ENCODE peak calls at places on chromosomes 2 and 18, in eight cellular contexts. X is A549, R is GM12891, M is GM12892, P is sigmoid colon, F is spleen, S is ovary, Z is body of pancreas. L is an unnamed sample.

GRCh38 chr2:200272320-200272719 is 34.2 kb upstream of the SPATS2L start:
- DNase-seq in F (no peak), R (no peak), X (no peak), P (no peak), Z (no peak), S (no peak), M (no peak), L (no peak)

GRCh38 chr2:53519925-53520629 is 247.5 kb upstream of the CHAC2 start:
- DNase-seq in R (no peak), Z (peak), F (no peak), M (no peak), P (no peak), X (no peak), S (no peak), L (no peak)

GRCh38 chr2:128604045-128604444 is 285.4 kb upstream of the HS6ST1 start:
- DNase-seq in M (no peak), Z (no peak), F (peak), P (peak), S (no peak), X (no peak), R (no peak), L (no peak)

GRCh38 chr2:238228700-238229099 is 11.1 kb downstream of the HES6 start:
- DNase-seq in S (no peak), R (no peak), X (no peak), P (peak), F (no peak), M (no peak), Z (peak), L (no peak)

GRCh38 chr2:213419980-213420379 is 135.7 kb downstream of the SPAG16 start:
- DNase-seq in S (no peak), P (no peak), F (no peak), M (no peak), R (no peak), Z (no peak), X (no peak), L (no peak)

GRCh38 chr2:34261701-34262100 is 662.6 kb upstream of the FAM98A start:
- DNase-seq in F (no peak), P (no peak), S (no peak), Z (no peak), X (no peak), M (no peak), R (no peak), L (no peak)

GRCh38 chr18:45621068-45621511 is 5.8 kb downstream of the SLC14A2 start:
- DNase-seq in S (no peak), X (peak), F (no peak), M (peak), R (peak), P (no peak), Z (peak), L (peak)

GRCh38 chr2:3838348-3838747 is 135.0 kb downstream of the DCDC2C start:
- DNase-seq in P (no peak), Z (no peak), M (no peak), S (no peak), X (no peak), F (no peak), R (no peak), L (no peak)

GRCh38 chr2:8004250-8004681 is 677.6 kb upstream of the ID2 start:
- DNase-seq in S (peak), R (no peak), M (no peak), F (no peak), Z (no peak), X (peak), P (peak), L (peak)

GRCh38 chr2:58620896-58621295 is 379.8 kb upstream of the FANCL start:
- DNase-seq in M (no peak), X (no peak), F (no peak), S (no peak), P (no peak), Z (no peak), R (no peak), L (no peak)

GRCh38 chr2:106816974-106817373 is 69.0 kb downstream of the ST6GAL2 start:
- DNase-seq in F (no peak), X (no peak), S (no peak), Z (no peak), R (no peak), M (no peak), P (no peak), L (no peak)

GRCh38 chr18:70422061-70422965 is 133.5 kb downstream of the SOCS6 start:
- DNase-seq in R (no peak), F (no peak), S (no peak), P (peak), X (peak), Z (peak), M (no peak), L (peak)

GRCh38 chr18:54775686-54776085 is 52.6 kb upstream of the RAB27B start:
- DNase-seq in R (no peak), Z (peak), M (no peak), F (no peak), S (no peak), P (no peak), X (peak), L (no peak)

GRCh38 chr2:124081154-124081771 is 56.2 kb downstream of the CNTNAP5 start:
- DNase-seq in X (no peak), Z (no peak), R (no peak), M (no peak), F (no peak), S (no peak), P (no peak), L (no peak)

GRCh38 chr2:62578837-62579640 is 73.0 kb upstream of the TMEM17 start:
- DNase-seq in Z (peak), R (no peak), P (no peak), M (no peak), F (no peak), S (no peak), X (peak), L (no peak)

GRCh38 chr2:163659224-163659623 is 76.6 kb downstream of the FIGN start:
- DNase-seq in P (no peak), S (no peak), M (no peak), F (no peak), X (no peak), R (no peak), Z (no peak), L (no peak)

GRCh38 chr2:143533846-143534245 is 404.6 kb downstream of the ARHGAP15 start:
- DNase-seq in S (no peak), P (no peak), M (no peak), R (no peak), X (no peak), Z (no peak), F (no peak), L (no peak)

GRCh38 chr2:10342245-10342951 is 39.7 kb downstream of the HPCAL1 start:
- DNase-seq in Z (no peak), M (no peak), X (no peak), R (no peak), P (no peak), F (peak), S (no peak), L (no peak)

GRCh38 chr2:101809656-101810055 is 112.1 kb downstream of the MAP4K4 start:
- DNase-seq in R (no peak), S (no peak), X (no peak), F (no peak), Z (no peak), M (no peak), P (no peak), L (no peak)

GRCh38 chr2:42777883-42778805 is 14.2 kb upstream of the OXER1 start:
- DNase-seq in S (peak), F (no peak), R (no peak), P (peak), M (no peak), X (no peak), Z (no peak), L (no peak)

GRCh38 chr18:46338213-46338612 is 234.0 kb downstream of the HAUS1 start:
- DNase-seq in R (no peak), Z (no peak), S (no peak), P (peak), X (no peak), M (no peak), F (peak), L (no peak)

GRCh38 chr2:111221701-111222100 is 101.0 kb downstream of the BCL2L11 start:
- DNase-seq in R (no peak), S (no peak), Z (no peak), P (no peak), F (no peak), M (no peak), X (no peak), L (no peak)

GRCh38 chr18:48933578-48934399 is 17.0 kb downstream of the SMAD7 start:
- DNase-seq in S (no peak), P (no peak), Z (peak), R (no peak), F (peak), X (no peak), M (no peak), L (no peak)

GRCh38 chr2:190182071-190182524 is 119.6 kb upstream of the MSTN start:
- DNase-seq in X (no peak), Z (no peak), R (no peak), S (no peak), P (no peak), F (no peak), M (no peak), L (no peak)

GRCh38 chr18:51911582-51911981 is 428.4 kb upstream of the DCC start:
- DNase-seq in R (no peak), M (no peak), X (no peak), F (no peak), P (no peak), S (no peak), Z (no peak), L (no peak)

GRCh38 chr2:206423147-206423546 is 20.2 kb upstream of the ADAM23 start:
- DNase-seq in S (no peak), X (peak), P (no peak), F (no peak), Z (no peak), M (no peak), R (no peak), L (no peak)

GRCh38 chr18:12741351-12741750 is 38.5 kb downstream of the PSMG2 start:
- DNase-seq in R (no peak), P (no peak), F (no peak), X (peak), Z (no peak), M (no peak), S (no peak), L (no peak)

GRCh38 chr2:191866675-191867506 is 20.0 kb upstream of the CAVIN2 start:
- DNase-seq in S (peak), X (peak), Z (no peak), R (no peak), M (no peak), P (peak), F (no peak), L (no peak)

GRCh38 chr2:165820296-165820695 is 26.2 kb upstream of the GALNT3 start:
- DNase-seq in P (no peak), S (no peak), R (no peak), M (no peak), Z (no peak), X (no peak), F (no peak), L (no peak)

GRCh38 chr18:56815926-56816325 is 164.8 kb downstream of the WDR7 start:
- DNase-seq in P (no peak), Z (no peak), X (peak), M (no peak), S (no peak), R (no peak), F (no peak), L (no peak)

GRCh38 chr2:143682643-143683042 is 553.4 kb downstream of the ARHGAP15 start:
- DNase-seq in R (no peak), S (no peak), X (no peak), P (no peak), M (no peak), F (no peak), Z (no peak), L (no peak)

GRCh38 chr2:239399404-239399999 is 1.3 kb downstream of the HDAC4 start:
- DNase-seq in S (peak), F (peak), X (peak), Z (peak), M (no peak), P (peak), R (no peak), L (no peak)

GRCh38 chr2:233354971-233355574 is 779 bp downstream of the DGKD start:
- DNase-seq in R (no peak), S (peak), Z (peak), P (peak), F (peak), X (no peak), M (no peak), L (no peak)

GRCh38 chr2:14182227-14182946 is 450.1 kb upstream of the LRATD1 start:
- DNase-seq in M (no peak), R (no peak), S (no peak), F (no peak), Z (no peak), X (no peak), P (no peak), L (no peak)

GRCh38 chr2:150609831-150610582 is 122.5 kb upstream of the RND3 start:
- DNase-seq in X (no peak), F (no peak), Z (no peak), P (no peak), R (no peak), S (no peak), M (no peak), L (no peak)

GRCh38 chr2:201907128-201907886 is 101.0 kb downstream of the CDK15 start:
- DNase-seq in P (no peak), M (no peak), S (no peak), F (no peak), Z (no peak), X (no peak), R (no peak), L (no peak)

GRCh38 chr18:73980289-73980979 is 167.2 kb downstream of the FBXO15 start:
- DNase-seq in F (no peak), X (peak), S (no peak), Z (peak), M (no peak), R (no peak), P (no peak), L (no peak)

GRCh38 chr2:108936076-108936867 is 52.7 kb downstream of the EDAR start:
- DNase-seq in M (no peak), P (no peak), X (no peak), S (no peak), R (no peak), Z (no peak), F (no peak), L (no peak)

DNA sequence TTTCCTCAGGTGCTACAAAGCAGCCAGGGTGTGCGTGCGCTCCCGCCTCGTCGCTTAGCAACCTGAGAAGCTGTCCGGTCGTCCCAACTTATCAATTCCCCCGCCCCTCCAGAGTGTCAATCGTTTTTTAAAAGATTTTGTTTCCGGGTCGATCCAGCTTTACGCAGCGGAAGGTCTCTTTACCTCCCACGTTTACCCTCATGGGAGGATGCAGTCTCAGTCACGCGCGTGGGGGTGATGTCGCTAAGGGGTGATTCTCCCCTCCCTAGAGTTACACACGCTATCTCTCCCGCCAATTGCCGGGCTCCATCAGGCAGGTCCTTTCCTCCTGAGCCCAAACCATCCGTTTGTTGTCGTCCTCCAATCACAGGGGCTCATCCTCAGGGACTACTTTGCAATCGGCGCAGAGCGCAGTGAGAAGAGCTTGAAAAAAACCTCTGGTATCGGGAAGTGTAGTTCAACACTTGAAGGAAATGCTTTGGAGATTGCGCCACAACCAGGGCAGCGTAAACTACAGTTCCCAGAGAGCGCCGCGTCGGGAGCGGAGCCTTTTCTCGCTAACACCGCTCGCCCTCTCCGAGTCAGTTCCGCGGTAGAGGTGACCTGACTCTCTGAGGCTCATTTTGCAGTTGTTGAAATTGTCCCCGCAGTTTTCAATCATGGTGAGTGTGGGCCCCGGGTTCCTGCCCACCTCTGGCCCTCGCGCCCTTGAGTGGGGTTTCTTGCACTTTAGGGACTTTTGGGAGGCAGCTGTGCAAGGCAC is at the start of the genes MDH1 and WDPCP:
- DNase-seq in Z (peak), S (peak), P (peak), R (peak), X (peak), F (peak), M (peak), L (peak)
- TF ChIP-seq POLR2A in Z (peak), S (peak), P (peak), R (peak), X (peak), F (peak), M (peak), L (peak)

GRCh38 chr2:84247532-84247931 is 211.5 kb downstream of the SUCLG1 start:
- DNase-seq in S (no peak), X (peak), M (no peak), R (no peak), Z (no peak), F (no peak), P (no peak), L (no peak)
- TF ChIP-seq POLR2A in S (no peak), X (no peak), M (no peak), R (no peak), Z (no peak), F (no peak), P (no peak), L (no peak)

GRCh38 chr2:47996808-47997207 is 90.5 kb upstream of the FBXO11 start:
- DNase-seq in R (no peak), F (no peak), Z (no peak), P (no peak), M (no peak), X (no peak), S (no peak), L (no peak)
- TF ChIP-seq POLR2A in R (no peak), F (no peak), Z (no peak), P (no peak), M (no peak), X (no peak), S (no peak), L (no peak)

DNA sequence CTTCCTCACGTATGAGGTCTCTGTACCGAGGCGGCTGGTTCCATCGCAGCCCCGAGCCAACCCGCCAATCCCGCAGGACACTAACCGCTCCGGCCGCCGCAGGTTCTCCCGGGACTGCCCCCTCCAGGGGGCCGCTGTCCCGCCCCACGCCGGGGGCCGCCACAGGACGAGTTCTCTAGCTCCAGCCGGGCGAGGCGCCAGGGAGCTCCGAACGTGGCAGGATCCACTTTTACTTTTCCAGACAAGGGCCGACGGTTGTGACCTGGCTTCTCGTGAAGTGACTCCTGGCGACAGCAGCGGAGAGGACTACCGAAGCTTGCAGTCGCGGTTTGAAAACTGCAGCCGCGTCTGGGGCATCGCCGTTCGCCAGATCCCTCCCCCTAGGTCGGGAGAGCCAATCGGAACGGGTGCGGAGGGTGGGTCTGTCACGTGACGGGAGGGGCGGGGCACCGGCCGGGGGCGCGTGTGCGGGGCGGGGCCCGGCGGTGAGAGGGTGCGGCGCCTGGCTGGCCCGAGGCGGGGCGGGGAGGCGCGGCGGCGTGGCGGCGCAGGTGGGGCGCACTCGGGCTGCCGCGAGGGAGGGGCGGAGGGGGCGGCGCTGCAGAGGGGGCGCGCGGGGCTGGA is at the start of gene STK17B:
- DNase-seq in M (peak), X (peak), F (peak), S (peak), R (peak), P (peak), Z (peak), L (peak)
- TF ChIP-seq POLR2A in M (peak), X (peak), F (peak), S (peak), R (peak), P (peak), Z (peak), L (peak)

GRCh38 chr2:235467586-235467985 is 26.3 kb upstream of the AGAP1 start:
- DNase-seq in Z (no peak), F (no peak), S (no peak), M (no peak), R (no peak), X (no peak), P (no peak), L (no peak)

GRCh38 chr2:235472443-235472842 is 21.4 kb upstream of the AGAP1 start:
- DNase-seq in M (no peak), F (no peak), R (no peak), Z (peak), S (no peak), P (no peak), X (peak), L (no peak)

GRCh38 chr2:235471186-235471747 is 22.6 kb upstream of the AGAP1 start:
- DNase-seq in F (no peak), P (no peak), X (no peak), R (no peak), Z (no peak), M (no peak), S (no peak), L (no peak)

GRCh38 chr2:235463893-235464292 is 29.9 kb upstream of the AGAP1 start:
- DNase-seq in P (no peak), S (no peak), F (no peak), R (no peak), X (no peak), M (no peak), Z (peak), L (no peak)

GRCh38 chr2:235468978-235469694 is 24.7 kb upstream of the AGAP1 start:
- DNase-seq in Z (peak), R (no peak), M (no peak), P (peak), X (peak), S (no peak), F (no peak), L (peak)
- TF ChIP-seq POLR2A in Z (peak), R (no peak), M (no peak), P (no peak), X (no peak), S (no peak), F (no peak), L (no peak)

GRCh38 chr18:63422087-63422861 is at the start of gene VPS4B:
- DNase-seq in S (peak), Z (peak), X (peak), P (peak), F (peak), R (peak), M (peak), L (peak)
- TF ChIP-seq POLR2A in S (peak), Z (peak), X (peak), P (peak), F (peak), R (peak), M (peak), L (peak)

GRCh38 chr2:180979935-180980184 is 545 bp upstream of the UBE2E3 start:
- DNase-seq in X (no peak), M (no peak), Z (no peak), F (no peak), S (no peak), P (no peak), R (no peak), L (no peak)

GRCh38 chr2:180980943-180981898 is 816 bp downstream of the UBE2E3 start:
- DNase-seq in F (peak), P (peak), Z (peak), R (peak), X (peak), M (peak), S (peak), L (no peak)

GRCh38 chr2:180983468-180984388 is 3.3 kb downstream of the UBE2E3 start:
- DNase-seq in P (no peak), M (no peak), R (no peak), F (no peak), X (peak), Z (peak), S (no peak), L (no peak)

GRCh38 chr2:180979086-180979934 is 1.1 kb upstream of the UBE2E3 start:
- DNase-seq in P (no peak), F (no peak), Z (no peak), M (no peak), S (peak), X (no peak), R (no peak), L (no peak)

GRCh38 chr2:180980185-180980942 is at the start of gene UBE2E3:
- DNase-seq in F (peak), Z (peak), P (peak), R (peak), X (peak), M (peak), S (peak), L (peak)
- TF ChIP-seq POLR2A in F (no peak), Z (peak), P (no peak), R (peak), X (peak), M (peak), S (peak), L (peak)

GRCh38 chr2:70086838-70087702 is at the start of gene PCBP1:
- DNase-seq in X (peak), S (peak), M (peak), R (peak), Z (peak), F (peak), P (peak), L (peak)
- TF ChIP-seq POLR2A in X (peak), S (peak), M (peak), R (peak), Z (peak), F (peak), P (peak), L (peak)

L was measured in gastrocnemius medialis.